ENCODE peak calls at places on chromosomes 11 and 22, in five cellular contexts. E is PC-3, F is fibroblast of lung, I is fibroblast of pulmonary artery, C is astrocyte of the spinal cord. M is an unnamed sample.

GRCh38 chr11:120629407-120629806 is 117.9 kb downstream of the GRIK4 start:
- DNase-seq in E (no peak), F (no peak), I (no peak), C (no peak), M (no peak)

GRCh38 chr11:9922806-9923205 is 258.9 kb downstream of the SWAP70 start:
- DNase-seq in E (no peak), F (no peak), I (peak), C (no peak), M (no peak)

GRCh38 chr11:31326470-31327148 is 42.9 kb downstream of the DCDC1 start:
- DNase-seq in E (no peak), F (no peak), I (no peak), C (no peak), M (no peak)

GRCh38 chr11:69677744-69678143 is 2.6 kb upstream of the LTO1 start:
- DNase-seq in E (no peak), F (no peak), I (no peak), C (no peak), M (no peak)

GRCh38 chr22:46758098-46758497 is 4.4 kb upstream of the TBC1D22A start:
- DNase-seq in E (no peak), F (no peak), I (no peak), C (no peak), M (no peak)

GRCh38 chr22:34105461-34106062 is 185.3 kb upstream of the LARGE1 start:
- DNase-seq in E (peak), F (no peak), I (no peak), C (no peak), M (peak)

GRCh38 chr11:108511851-108512474 is 13.8 kb upstream of the POGLUT3 start:
- DNase-seq in E (peak), F (peak), I (peak), C (peak), M (peak)

GRCh38 chr11:109864834-109865557 is 228.2 kb upstream of the ZC3H12C start:
- DNase-seq in E (no peak), F (peak), I (peak), C (peak), M (peak)

GRCh38 chr11:116207349-116207748 is 565.4 kb downstream of the BUD13 start:
- DNase-seq in E (no peak), F (no peak), I (no peak), C (no peak), M (no peak)

GRCh38 chr22:27602390-27602789 is 199.2 kb downstream of the MN1 start:
- DNase-seq in E (no peak), F (no peak), I (no peak), C (no peak), M (no peak)

GRCh38 chr11:125627236-125627910 is 2.4 kb downstream of the CHEK1 start:
- DNase-seq in E (peak), F (peak), I (peak), C (peak), M (peak)

GRCh38 chr11:71977743-71978418 is 20.8 kb upstream of the IL18BP start:
- DNase-seq in E (peak), F (peak), I (peak), C (peak), M (peak)

GRCh38 chr11:77589181-77589520 is 602 bp upstream of the AQP11 start:
- DNase-seq in E (no peak), F (no peak), I (peak), C (no peak), M (no peak)

GRCh38 chr22:37164535-37164887 is 14.8 kb upstream of the IL2RB start:
- DNase-seq in E (no peak), F (no peak), I (no peak), C (no peak), M (no peak)

GRCh38 chr11:129143335-129143734 is 48.8 kb downstream of the ARHGAP32 start:
- DNase-seq in E (peak), F (peak), I (peak), C (peak), M (peak)

GRCh38 chr11:111391328-111392124 is 12.5 kb upstream of the POU2AF1 start:
- DNase-seq in E (no peak), F (no peak), I (no peak), C (no peak), M (no peak)

GRCh38 chr22:28992565-28993326 is 68.9 kb downstream of the C22orf31 start:
- DNase-seq in E (no peak), F (no peak), I (no peak), C (no peak), M (no peak)

GRCh38 chr11:42043312-42043711 is 583.9 kb upstream of the LRRC4C start:
- DNase-seq in E (peak), F (no peak), I (peak), C (peak), M (peak)

GRCh38 chr11:131392528-131393255 is 22.3 kb downstream of the NTM start:
- DNase-seq in E (peak), F (no peak), I (no peak), C (peak), M (no peak)

GRCh38 chr11:82842019-82842418 is 58.2 kb downstream of the PRCP start:
- DNase-seq in E (no peak), F (no peak), I (no peak), C (no peak), M (no peak)

GRCh38 chr11:3796796-3797328 is 492 bp downstream of the NUP98 start:
- DNase-seq in E (no peak), F (no peak), I (peak), C (no peak), M (no peak)

GRCh38 chr11:124988063-124988462 is 34.1 kb downstream of the CCDC15 start:
- DNase-seq in E (no peak), F (no peak), I (no peak), C (no peak), M (no peak)

GRCh38 chr11:3904228-3904627 is 48.8 kb downstream of the STIM1 start:
- DNase-seq in E (peak), F (no peak), I (no peak), C (no peak), M (peak)

GRCh38 chr11:81839016-81839415 is 894.6 kb downstream of the FAM181B start:
- DNase-seq in E (no peak), F (no peak), I (no peak), C (no peak), M (no peak)

GRCh38 chr22:30634477-30635233 is 926 bp upstream of the SLC35E4 start:
- DNase-seq in E (peak), F (peak), I (peak), C (peak), M (peak)

GRCh38 chr11:126821832-126822231 is 178.7 kb downstream of the KIRREL3 start:
- DNase-seq in E (no peak), F (no peak), I (no peak), C (no peak), M (no peak)

GRCh38 chr22:29009148-29009547 is 52.5 kb downstream of the C22orf31 start:
- DNase-seq in E (no peak), F (no peak), I (peak), C (no peak), M (no peak)

GRCh38 chr11:38530226-38530625 is 1932.2 kb upstream of the RAG2 start:
- DNase-seq in E (peak), F (no peak), I (peak), C (no peak), M (no peak)

GRCh38 chr11:84249344-84250135 is 963.4 kb upstream of the CCDC90B start:
- DNase-seq in E (no peak), F (peak), I (no peak), C (peak), M (no peak)

GRCh38 chr22:24498826-24499225 is 3.7 kb downstream of the UPB1 start:
- DNase-seq in E (no peak), F (no peak), I (no peak), C (no peak), M (no peak)
- TF ChIP-seq CTCF in E (no peak), F (no peak), I (no peak), C (no peak), M (no peak)

GRCh38 chr22:19753996-19754700 is 6.4 kb upstream of the TBX1 start:
- DNase-seq in E (no peak), F (no peak), I (no peak), C (no peak), M (no peak)

GRCh38 chr22:19751497-19752245 is 8.9 kb upstream of the TBX1 start:
- DNase-seq in E (peak), F (no peak), I (no peak), C (no peak), M (no peak)

GRCh38 chr22:19755145-19755710 is 5.3 kb upstream of the TBX1 start:
- DNase-seq in E (no peak), F (no peak), I (no peak), C (no peak), M (no peak)

GRCh38 chr22:19754701-19755144 is 5.9 kb upstream of the TBX1 start:
- DNase-seq in E (no peak), F (no peak), I (no peak), C (no peak), M (no peak)

GRCh38 chr22:19753090-19753842 is 7.3 kb upstream of the TBX1 start:
- DNase-seq in E (no peak), F (no peak), I (no peak), C (no peak), M (no peak)
- TF ChIP-seq CTCF in E (peak), F (no peak), I (no peak), C (peak), M (no peak)

GRCh38 chr11:134355656-134356055 is 23.9 kb downstream of the GLB1L2 start:
- DNase-seq in E (no peak), F (no peak), I (no peak), C (no peak), M (no peak)
- TF ChIP-seq CTCF in E (no peak), F (no peak), I (no peak), C (no peak), M (no peak)

DNA sequence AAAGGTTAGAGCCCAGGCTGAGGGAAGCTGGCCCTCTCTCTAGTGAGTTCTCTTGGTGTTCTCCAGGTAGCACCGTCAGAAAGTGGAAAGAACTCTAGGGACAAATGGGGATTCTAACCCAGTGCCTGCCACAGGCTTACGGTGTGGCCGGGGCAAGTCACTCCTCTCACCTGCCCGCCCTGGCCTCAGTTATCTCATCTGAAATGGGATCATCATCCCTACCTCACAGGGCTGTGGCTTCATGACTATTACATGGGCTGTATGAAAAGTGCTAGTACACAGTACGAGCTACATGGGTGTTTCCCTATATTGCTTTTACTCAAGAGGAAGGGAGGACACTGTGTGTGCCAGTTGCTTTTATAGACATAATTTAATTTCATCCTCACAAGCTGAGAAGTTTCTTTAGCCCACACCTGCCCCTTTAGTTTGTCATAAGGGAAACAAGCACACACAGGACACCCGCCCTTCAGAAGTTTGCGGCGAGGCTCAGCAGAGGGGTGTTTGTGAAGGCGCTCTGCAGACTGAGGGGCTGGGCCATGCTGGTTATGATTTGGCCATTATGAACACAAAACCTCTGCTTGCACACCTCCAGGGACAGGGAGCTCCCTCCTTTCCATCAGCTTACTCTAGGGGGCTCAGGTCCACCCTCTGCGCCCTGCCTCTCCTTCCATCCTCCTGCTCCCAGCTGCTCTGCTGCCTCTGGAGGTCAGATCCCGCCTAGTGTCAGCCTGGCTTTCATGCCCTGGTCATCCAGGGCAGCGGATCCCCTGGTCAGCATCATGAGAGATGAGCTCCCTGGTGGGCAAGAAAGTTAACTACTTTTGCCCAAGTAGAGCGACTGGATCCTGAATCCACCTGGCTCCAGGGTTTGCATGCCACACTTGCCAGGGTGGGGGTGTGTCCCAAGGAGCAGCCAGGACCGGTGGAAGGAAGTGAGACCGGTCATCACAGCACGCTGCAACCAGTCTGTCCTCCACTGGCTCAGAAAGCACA is 1.2 kb downstream of the KLHL35 start:
- DNase-seq in E (no peak), F (no peak), I (no peak), C (no peak), M (no peak)
- TF ChIP-seq CTCF in E (peak), F (no peak), I (no peak), C (no peak), M (no peak)

GRCh38 chr11:102784380-102784779 is 4.0 kb upstream of the MMP10 start:
- DNase-seq in E (no peak), F (no peak), I (no peak), C (no peak), M (no peak)

GRCh38 chr11:102776454-102776853 is 4.0 kb downstream of the MMP10 start:
- DNase-seq in E (no peak), F (no peak), I (no peak), C (no peak), M (peak)

GRCh38 chr11:102783016-102783415 is 2.6 kb upstream of the MMP10 start:
- DNase-seq in E (peak), F (no peak), I (no peak), C (no peak), M (no peak)

GRCh38 chr11:102783720-102784119 is 3.3 kb upstream of the MMP10 start:
- DNase-seq in E (peak), F (no peak), I (no peak), C (no peak), M (peak)

DNA sequence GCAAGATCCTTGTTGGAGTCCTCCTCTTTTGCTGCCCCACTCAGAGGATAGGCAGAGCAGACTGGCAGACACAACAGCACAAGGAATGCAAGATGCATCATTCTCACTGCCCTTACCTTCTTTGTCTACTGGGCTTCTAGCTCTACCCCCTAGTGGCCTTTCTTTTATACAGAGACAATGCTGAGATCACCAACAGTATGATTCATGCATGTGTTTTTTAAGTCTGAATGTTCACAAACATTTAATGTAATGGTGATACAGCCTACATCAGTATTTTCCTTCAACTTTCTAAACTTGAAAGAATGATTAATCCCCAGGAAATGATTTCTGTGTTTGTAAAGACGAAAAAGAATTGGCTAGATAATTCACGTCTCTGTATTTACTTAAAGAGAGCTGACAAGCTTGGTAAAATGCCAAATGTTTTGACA is at the start of gene MMP10:
- DNase-seq in E (peak), F (peak), I (peak), C (peak), M (peak)
- TF ChIP-seq CTCF in E (peak), F (peak), I (peak), C (peak), M (peak)

GRCh38 chr22:17093081-17093480 is 8.3 kb downstream of the IL17RA start:
- DNase-seq in E (no peak), F (no peak), I (no peak), C (no peak), M (no peak)

GRCh38 chr22:17097062-17097461 is 12.3 kb downstream of the IL17RA start:
- DNase-seq in E (no peak), F (no peak), I (no peak), C (no peak), M (no peak)

GRCh38 chr22:17096095-17096494 is 11.3 kb downstream of the IL17RA start:
- DNase-seq in E (no peak), F (no peak), I (no peak), C (no peak), M (no peak)

GRCh38 chr22:17097701-17098100 is 12.9 kb downstream of the IL17RA start:
- DNase-seq in E (no peak), F (no peak), I (no peak), C (no peak), M (no peak)

GRCh38 chr22:17095538-17095937 is 10.7 kb downstream of the IL17RA start:
- DNase-seq in E (no peak), F (no peak), I (no peak), C (no peak), M (no peak)
- TF ChIP-seq CTCF in E (peak), F (peak), I (peak), C (peak), M (peak)

M was measured in MCF 10A.